ENCODE peak calls at places on chromosomes 12 and 14, in six cellular contexts. M is activated CD4-positive, alpha-beta T cell treated with anti-CD3 and anti-CD28 coated beads for 1 hour; H is heart right ventricle; L is SK-N-DZ; V is Panc1; A is NCI-H1105 treated with DMSO at 0.1 percent for 48 hours. Y is an unnamed sample.

GRCh38 chr12:112686373-112686772 is 105.2 kb upstream of the RPH3A start:
- DNase-seq in M (no peak), A (peak; percentile 16), H (no peak), L (no peak), V (no peak), Y (no peak)

GRCh38 chr12:70292017-70292776 is 49.0 kb downstream of the CNOT2 start:
- DNase-seq in L (no peak), M (no peak), H (no peak), V (no peak), A (no peak), Y (no peak)

GRCh38 chr12:45231515-45232145 is 15.7 kb downstream of the ANO6 start:
- DNase-seq in M (no peak), A (peak; percentile 5), L (no peak), H (no peak), V (no peak), Y (no peak)

GRCh38 chr14:55412686-55413085 is 1.1 kb upstream of the ATG14 start:
- DNase-seq in V (no peak), M (no peak), L (no peak), H (no peak), A (no peak), Y (no peak)

GRCh38 chr12:87853448-87854003 is 175.7 kb downstream of the C12orf50 start:
- DNase-seq in M (no peak), V (no peak), A (no peak), H (no peak), L (no peak), Y (no peak)

GRCh38 chr12:54561164-54561563 is 11.8 kb downstream of the PDE1B start:
- DNase-seq in M (no peak), H (peak; percentile 66), V (no peak), A (no peak), L (no peak), Y (peak; percentile 39)

GRCh38 chr12:85278598-85279448 is 1.2 kb upstream of the ALX1 start:
- DNase-seq in V (no peak), M (no peak), L (no peak), A (no peak), H (no peak), Y (no peak)

GRCh38 chr12:51823875-51824565 is 24.5 kb downstream of the FIGNL2 start:
- DNase-seq in H (peak; percentile 28), V (no peak), M (no peak), A (peak; percentile 43), L (peak; percentile 69), Y (no peak)

GRCh38 chr12:23561536-23561935 is 387.9 kb downstream of the SOX5 start:
- DNase-seq in A (no peak), L (peak; percentile 90), H (no peak), M (no peak), V (no peak), Y (no peak)

GRCh38 chr12:54005853-54006699 is 2.7 kb upstream of the HOXC8 start:
- DNase-seq in H (peak; percentile 85), L (peak; percentile 79), V (no peak), M (peak; percentile 75), A (peak; percentile 18), Y (peak; percentile 87)

GRCh38 chr12:109065154-109065852 is 12.9 kb downstream of the USP30 start:
- DNase-seq in H (no peak), L (no peak), A (no peak), M (no peak), V (no peak), Y (no peak)

GRCh38 chr14:47539065-47539464 is 136.3 kb downstream of the MDGA2 start:
- DNase-seq in V (no peak), A (peak; percentile 51), M (no peak), H (no peak), L (peak; percentile 9), Y (no peak)

GRCh38 chr12:98399532-98399931 is 115.9 kb upstream of the TMPO start:
- DNase-seq in L (no peak), A (no peak), M (peak; percentile 47), V (no peak), H (no peak), Y (no peak)

GRCh38 chr12:59453461-59453860 is 142.4 kb upstream of the SLC16A7 start:
- DNase-seq in H (no peak), L (no peak), V (no peak), M (no peak), A (no peak), Y (no peak)

GRCh38 chr12:54648265-54648664 is at the start of gene DCD:
- DNase-seq in H (no peak), M (no peak), A (no peak), V (no peak), L (no peak), Y (no peak)

GRCh38 chr14:91399868-91400640 is 17.6 kb downstream of the CCDC88C start:
- DNase-seq in V (no peak), M (no peak), H (no peak), A (no peak), L (no peak), Y (no peak)

GRCh38 chr12:114611145-114612018 is 72.6 kb downstream of the TBX3 start:
- DNase-seq in L (no peak), V (no peak), A (no peak), M (no peak), H (no peak), Y (no peak)

GRCh38 chr12:57151741-57152407 is 4.5 kb upstream of the LRP1-AS start:
- DNase-seq in A (no peak), L (no peak), H (peak; percentile 59), M (no peak), V (no peak), Y (peak; percentile 61)

GRCh38 chr14:37563189-37563588 is 31.9 kb downstream of the FOXA1 start:
- DNase-seq in H (no peak), V (no peak), L (no peak), A (no peak), M (no peak), Y (no peak)

GRCh38 chr12:104664368-104664767 is 207.6 kb downstream of the CHST11 start:
- DNase-seq in A (no peak), L (no peak), V (no peak), H (no peak), M (no peak), Y (no peak)

GRCh38 chr14:24213866-24214652 is 771 bp upstream of the CHMP4A start:
- DNase-seq in V (no peak), M (no peak), A (no peak), H (no peak), L (no peak), Y (no peak)

GRCh38 chr12:3557791-3558190 is 66.8 kb downstream of the PRMT8 start:
- DNase-seq in L (no peak), A (no peak), V (no peak), M (no peak), H (no peak), Y (no peak)

GRCh38 chr14:104323551-104324175 is 185.3 kb downstream of the KIF26A start:
- DNase-seq in M (no peak), V (no peak), H (no peak), A (no peak), L (no peak), Y (no peak)

GRCh38 chr12:10365716-10366433 is 24.0 kb downstream of the KLRK1 start:
- DNase-seq in A (peak; percentile 60), L (no peak), M (no peak), V (no peak), H (no peak), Y (no peak)

GRCh38 chr14:26966942-26967341 is 369.1 kb upstream of the NOVA1 start:
- DNase-seq in L (no peak), H (no peak), M (no peak), V (peak; percentile 10), A (no peak), Y (no peak)

GRCh38 chr14:51972566-51972965 is 16.8 kb upstream of the RTRAF start:
- DNase-seq in V (no peak), L (no peak), A (no peak), M (no peak), H (no peak), Y (no peak)

GRCh38 chr12:64682572-64683277 is 72.4 kb downstream of the RASSF3 start:
- DNase-seq in M (no peak), H (peak; percentile 79), V (no peak), A (no peak), L (peak; percentile 45), Y (peak; percentile 50)

GRCh38 chr14:95472819-95473251 is 43.6 kb downstream of the SYNE3 start:
- DNase-seq in A (no peak), L (no peak), H (no peak), M (no peak), V (no peak), Y (no peak)

GRCh38 chr14:81436296-81437138 is 36.4 kb upstream of the STON2 start:
- DNase-seq in A (peak; percentile 84), V (no peak), H (peak; percentile 65), M (no peak), L (peak; percentile 79), Y (peak; percentile 79)

GRCh38 chr12:12128665-12129064 is 57.9 kb downstream of the BCL2L14 start:
- DNase-seq in H (no peak), A (no peak), L (no peak), M (no peak), V (no peak), Y (no peak)

GRCh38 chr14:99524804-99525698 is 43.8 kb downstream of the CCNK start:
- DNase-seq in H (no peak), M (no peak), V (no peak), L (no peak), A (no peak), Y (peak; percentile 13)

GRCh38 chr12:41515953-41516352 is 327.8 kb downstream of the PDZRN4 start:
- DNase-seq in V (no peak), L (no peak), A (no peak), M (no peak), H (no peak), Y (no peak)

Y was measured in left ventricle myocardium inferior.